ENCODE peak calls at places on chromosomes 5 and 9, in four cellular contexts. K is HL-60, S is GM23338, U is spleen. R is an unnamed sample.

GRCh38 chr9:107387401-107387800 is 102.2 kb downstream of the KLF4 start:
- DNase-seq in K (no peak), S (no peak), U (no peak), R (no peak)

GRCh38 chr5:179596421-179596820 is 27.1 kb downstream of the HNRNPH1 start:
- DNase-seq in K (no peak), S (no peak), U (no peak), R (no peak)

GRCh38 chr9:113541019-113541900 is 77.7 kb downstream of the RGS3 start:
- DNase-seq in K (no peak), S (peak; percentile 80), U (peak; percentile 64), R (peak; percentile 66)

GRCh38 chr9:80146466-80146865 is 574.7 kb downstream of the TLE4 start:
- DNase-seq in K (no peak), S (peak; percentile 67), U (no peak), R (no peak)

GRCh38 chr5:34511063-34511462 is 145.1 kb upstream of the RAI14 start:
- DNase-seq in K (no peak), S (no peak), U (no peak), R (no peak)

GRCh38 chr5:111251941-111252340 is 27.8 kb downstream of the CAMK4 start:
- DNase-seq in K (no peak), S (no peak), U (no peak), R (no peak)

GRCh38 chr5:179872356-179873160 is 13.9 kb upstream of the MRNIP start:
- DNase-seq in K (no peak), S (no peak), U (peak; percentile 54), R (no peak)

GRCh38 chr9:89806371-89807100 is 201.7 kb downstream of the GADD45G start:
- DNase-seq in K (no peak), S (no peak), U (no peak), R (no peak)

GRCh38 chr9:136577941-136578619 is 32.2 kb upstream of the NOTCH1 start:
- DNase-seq in K (no peak), S (no peak), U (no peak), R (no peak)

GRCh38 chr5:1958211-1959010 is 75.7 kb upstream of the IRX4 start:
- DNase-seq in K (no peak), S (no peak), U (no peak), R (no peak)

GRCh38 chr9:105678163-105678562 is 15.9 kb downstream of the TAL2 start:
- DNase-seq in K (no peak), S (no peak), U (no peak), R (no peak)

GRCh38 chr9:124054671-124055212 is 43.2 kb downstream of the LHX2 start:
- DNase-seq in K (peak; percentile 14), S (no peak), U (no peak), R (no peak)

GRCh38 chr9:115649991-115650472 is 503.6 kb upstream of the PAPPA start:
- DNase-seq in K (no peak), S (no peak), U (no peak), R (no peak)

GRCh38 chr5:153952893-153953292 is 85.8 kb downstream of the FAM114A2 start:
- DNase-seq in K (no peak), S (no peak), U (no peak), R (no peak)

GRCh38 chr5:84383296-84383815 is 1.3 kb downstream of the EDIL3 start:
- DNase-seq in K (no peak), S (no peak), U (peak; percentile 72), R (peak; percentile 35)

GRCh38 chr9:73137286-73137899 is 14.3 kb upstream of the ANXA1 start:
- DNase-seq in K (no peak), S (no peak), U (no peak), R (peak; percentile 8)
- TF ChIP-seq CTCF in K (no peak), S (no peak), U (no peak), R (no peak)

GRCh38 chr5:150412319-150413175 is at the start of gene CD74:
- DNase-seq in K (peak; percentile 77), S (peak; percentile 87), U (peak; percentile 97), R (peak; percentile 59)

GRCh38 chr5:150410524-150411244 is 2.0 kb downstream of the CD74 start:
- DNase-seq in K (peak; percentile 96), S (peak; percentile 86), U (peak; percentile 75), R (peak; percentile 56)

GRCh38 chr5:150409638-150410523 is 2.8 kb downstream of the CD74 start:
- DNase-seq in K (peak; percentile 79), S (peak; percentile 95), U (peak; percentile 85), R (peak; percentile 83)

GRCh38 chr5:150413176-150413901 is 629 bp upstream of the CD74 start:
- DNase-seq in K (no peak), S (no peak), U (no peak), R (no peak)

GRCh38 chr5:150411245-150411979 is 1.3 kb downstream of the CD74 start:
- DNase-seq in K (peak; percentile 21), S (peak; percentile 70), U (peak; percentile 90), R (peak; percentile 44)
- H3K4me3 ChIP-seq in K (peak overlapping the region; percentile 64), S (peak overlapping the region; percentile 61), U (peak overlapping the region; percentile 78), R (no peak overlapping the region)

GRCh38 chr5:53545744-53546143 is 14.7 kb upstream of the NDUFS4 start:
- DNase-seq in K (no peak), S (peak; percentile 73), U (no peak), R (no peak)
- H3K27ac ChIP-seq in K (no peak overlapping the region), S (peak overlapping the region; percentile 51), U (no peak overlapping the region), R (no peak overlapping the region)

GRCh38 chr9:34647651-34648050 is 1.2 kb downstream of the GALT start:
- DNase-seq in K (no peak), S (no peak), U (no peak), R (no peak)

GRCh38 chr9:34648673-34649072 is 2.2 kb downstream of the GALT start:
- DNase-seq in K (no peak), S (no peak), U (no peak), R (no peak)

GRCh38 chr9:34644766-34645314 is 1.6 kb upstream of the GALT start:
- DNase-seq in K (no peak), S (peak; percentile 56), U (no peak), R (no peak)

GRCh38 chr9:34646211-34647083 is at the start of gene GALT:
- DNase-seq in K (peak; percentile 96), S (peak; percentile 96), U (peak; percentile 99), R (peak; percentile 97)

DNA sequence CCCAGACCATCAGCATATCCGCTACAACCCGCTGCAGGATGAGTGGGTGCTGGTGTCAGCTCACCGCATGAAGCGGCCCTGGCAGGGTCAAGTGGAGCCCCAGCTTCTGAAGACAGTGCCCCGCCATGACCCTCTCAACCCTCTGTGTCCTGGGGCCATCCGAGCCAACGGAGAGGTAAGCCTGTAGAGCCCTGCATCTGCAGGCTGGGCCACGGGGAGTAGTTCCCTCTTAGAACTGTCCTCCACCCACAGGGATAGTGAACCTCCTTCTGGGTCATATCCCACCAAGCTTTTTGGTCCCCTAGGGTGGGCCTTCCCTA is 569 bp downstream of the GALT start:
- DNase-seq in K (no peak), S (no peak), U (no peak), R (no peak)
- TF ChIP-seq CTCF in K (no peak), S (no peak), U (no peak), R (no peak)

R was measured in WERI-Rb-1.